ENCODE peak calls at places on chromosomes 11 and 22, in eight cellular contexts. Z, J, P, T, U, W, M and C are unnamed samples.

GRCh38 chr11:122619757-122620156 is 35.8 kb upstream of the UBASH3B start:
- DNase-seq in J (no peak), M (no peak), P (no peak), Z (no peak), U (no peak), W (no peak), T (no peak), C (no peak)

GRCh38 chr11:63277345-63277943 is 34.0 kb upstream of the SLC22A25 start:
- DNase-seq in P (no peak), M (no peak), W (no peak), T (no peak), U (no peak), J (no peak), Z (no peak), C (no peak)

GRCh38 chr11:130825621-130826020 is 90.7 kb downstream of the SNX19 start:
- DNase-seq in J (no peak), T (no peak), P (no peak), U (no peak), W (no peak), M (no peak), Z (no peak), C (no peak)

GRCh38 chr22:41672780-41673509 is 15.7 kb downstream of the SNU13 start:
- DNase-seq in J (no peak), U (no peak), P (no peak), M (no peak), T (no peak), W (peak), Z (no peak), C (no peak)

GRCh38 chr11:46273511-46274205 is 3.8 kb upstream of the CREB3L1 start:
- DNase-seq in T (peak), U (no peak), M (no peak), P (peak), W (no peak), Z (no peak), J (no peak), C (no peak)

GRCh38 chr11:120339394-120339890 is 3.2 kb downstream of the ARHGEF12 start:
- DNase-seq in Z (no peak), P (peak), J (peak), U (no peak), M (no peak), T (peak), W (peak), C (no peak)

GRCh38 chr11:75784085-75784478 is 15.5 kb downstream of the DGAT2 start:
- DNase-seq in J (no peak), M (no peak), P (no peak), W (no peak), U (no peak), T (no peak), Z (no peak), C (no peak)

GRCh38 chr11:12042215-12042676 is 33.8 kb upstream of the DKK3 start:
- DNase-seq in Z (no peak), T (no peak), M (no peak), J (peak), P (peak), W (peak), U (no peak), C (peak)

GRCh38 chr11:86484164-86484794 is 109.6 kb downstream of the CCDC81 start:
- DNase-seq in U (peak), Z (no peak), W (peak), T (no peak), P (peak), J (peak), M (no peak), C (peak)

GRCh38 chr11:92859290-92859689 is 110.2 kb upstream of the MTNR1B start:
- DNase-seq in P (no peak), U (no peak), M (no peak), W (no peak), T (no peak), Z (no peak), J (no peak), C (no peak)

GRCh38 chr11:128904303-128904871 is 13.2 kb downstream of the KCNJ5 start:
- DNase-seq in Z (no peak), M (no peak), U (no peak), J (no peak), T (no peak), W (no peak), P (no peak), C (no peak)

GRCh38 chr11:35144103-35144741 is 5.3 kb downstream of the CD44 start:
- DNase-seq in U (no peak), P (peak), M (peak), J (peak), W (peak), Z (peak), T (peak), C (peak)